ENCODE peak calls at places on chromosomes 12 and 14, in nine cellular contexts. E, N, C, K, S, R, H, W and M are unnamed samples.

GRCh38 chr14:88576222-88576621 is 13.4 kb downstream of the ZC3H14 start:
- DNase-seq in K (no peak), S (no peak), N (no peak), E (no peak), W (no peak), R (no peak), C (no peak), H (no peak), M (no peak)

GRCh38 chr14:85241022-85241880 is 288.7 kb upstream of the FLRT2 start:
- DNase-seq in N (no peak), S (no peak), W (no peak), R (no peak), C (no peak), H (no peak), K (no peak), E (no peak), M (no peak)

GRCh38 chr14:43200519-43200918 is 1306.6 kb downstream of the FSCB start:
- DNase-seq in C (no peak), K (no peak), R (no peak), S (no peak), N (no peak), E (no peak), H (no peak), W (no peak), M (no peak)

GRCh38 chr12:21891763-21892217 is 49.4 kb downstream of the ABCC9 start:
- DNase-seq in H (no peak), N (no peak), E (no peak), C (no peak), S (no peak), W (no peak), K (no peak), R (peak; percentile 30), M (no peak)

GRCh38 chr12:16171348-16171747 is 106.1 kb downstream of the SLC15A5 start:
- DNase-seq in K (no peak), H (no peak), R (no peak), S (no peak), W (no peak), C (no peak), N (no peak), E (no peak), M (no peak)

GRCh38 chr12:32134144-32134888 is 27.7 kb downstream of the BICD1 start:
- DNase-seq in E (no peak), S (peak; percentile 50), H (peak; percentile 68), N (no peak), K (no peak), W (no peak), R (peak; percentile 43), C (peak; percentile 65), M (no peak)

GRCh38 chr12:197347-197746 is 16.6 kb downstream of the SLC6A12 start:
- DNase-seq in N (no peak), H (no peak), S (no peak), W (no peak), K (no peak), R (no peak), C (no peak), E (no peak), M (no peak)

GRCh38 chr12:11839093-11839641 is 189.7 kb downstream of the ETV6 start:
- DNase-seq in W (no peak), H (no peak), E (no peak), K (peak; percentile 46), C (no peak), N (no peak), R (peak; percentile 85), S (no peak), M (no peak)

GRCh38 chr12:108102363-108102762 is 26.7 kb upstream of the WSCD2 start:
- DNase-seq in W (no peak), C (no peak), S (no peak), E (no peak), H (no peak), N (no peak), K (no peak), R (no peak), M (no peak)

GRCh38 chr12:93173178-93173957 is 204.4 kb upstream of the NUDT4 start:
- DNase-seq in H (no peak), W (no peak), K (no peak), N (no peak), C (peak; percentile 49), R (peak; percentile 70), S (no peak), E (no peak), M (no peak)

GRCh38 chr14:91140672-91141071 is 26.8 kb downstream of the DGLUCY start:
- DNase-seq in N (no peak), S (peak; percentile 79), W (peak; percentile 41), E (peak; percentile 32), H (no peak), R (peak; percentile 41), C (no peak), K (no peak), M (no peak)

GRCh38 chr12:52539024-52539820 is 13.7 kb downstream of the KRT71 start:
- DNase-seq in S (no peak), E (no peak), N (no peak), R (peak; percentile 46), C (peak; percentile 72), H (no peak), K (no peak), W (no peak), M (no peak)

DNA sequence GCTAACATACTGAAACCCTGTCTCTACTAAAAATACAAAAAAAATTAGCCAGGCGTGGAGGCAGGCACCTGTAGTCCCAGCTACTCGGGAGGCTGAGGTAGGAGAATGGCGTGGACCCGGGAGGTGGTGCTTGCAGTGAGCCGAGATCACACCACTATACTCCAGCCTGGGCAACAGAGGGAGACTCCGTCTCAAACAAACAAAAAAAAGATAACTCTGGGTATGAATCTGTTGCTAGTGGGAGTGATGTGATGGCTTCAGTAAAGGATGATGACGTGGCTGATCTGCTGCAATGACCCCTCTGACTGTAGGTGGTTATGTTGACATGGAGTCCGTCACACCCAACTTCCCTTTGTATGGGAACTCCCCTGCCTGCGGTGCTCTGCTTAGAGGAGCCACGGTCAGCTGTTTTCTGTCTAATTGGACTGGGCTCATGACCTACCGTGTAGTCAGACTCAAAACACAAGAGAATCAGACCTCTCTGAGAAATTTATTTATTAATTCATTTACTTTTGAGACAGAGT is 59.1 kb upstream of the MED13L start:
- DNase-seq in N (no peak), H (peak; percentile 67), S (no peak), W (no peak), C (peak; percentile 63), K (no peak), E (no peak), R (peak; percentile 55), M (no peak)
- TF ChIP-seq CTCF in N (no peak), H (no peak), S (no peak), W (no peak), C (no peak), K (no peak), E (no peak), R (no peak), M (no peak)

GRCh38 chr14:100902792-100903191 is 730 bp downstream of the RTL1 start:
- DNase-seq in C (no peak), W (no peak), S (no peak), E (no peak), H (no peak), N (no peak), R (no peak), K (no peak), M (no peak)

GRCh38 chr14:100903672-100904185 is at the start of gene RTL1:
- DNase-seq in K (no peak), R (no peak), W (no peak), N (no peak), H (no peak), C (no peak), E (no peak), S (no peak), M (no peak)

GRCh38 chr14:100901391-100902183 is 1.9 kb downstream of the RTL1 start:
- DNase-seq in H (no peak), C (no peak), S (no peak), N (peak; percentile 53), K (no peak), W (no peak), E (no peak), R (no peak), M (no peak)

GRCh38 chr14:100900837-100901390 is 2.6 kb downstream of the RTL1 start:
- DNase-seq in E (peak; percentile 84), H (no peak), K (no peak), S (peak; percentile 80), N (peak; percentile 73), C (no peak), R (peak; percentile 27), W (peak; percentile 41), M (no peak)

DNA sequence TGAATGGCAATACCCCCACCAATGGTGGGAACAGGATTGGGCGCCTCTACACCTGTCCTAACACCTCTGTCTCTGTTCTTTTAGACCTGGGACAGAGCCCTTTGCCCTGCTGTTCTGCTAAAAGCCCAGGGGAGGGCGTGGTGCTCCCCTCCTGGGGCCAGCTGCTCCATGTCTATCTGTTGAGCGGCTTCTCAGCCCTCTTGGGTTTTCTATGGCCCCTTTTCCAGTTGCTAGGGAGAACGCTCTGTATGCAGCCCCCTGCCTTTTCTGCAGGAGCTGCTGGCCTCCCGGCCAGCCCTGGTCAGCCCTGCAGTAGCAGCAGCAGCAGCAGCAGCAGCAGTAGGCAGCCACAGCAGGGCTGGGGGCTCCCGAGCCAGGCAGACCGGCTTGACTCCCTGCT is 1.2 kb downstream of the RTL1 start:
- DNase-seq in C (no peak), N (no peak), E (no peak), W (peak; percentile 7), S (peak; percentile 71), H (no peak), R (no peak), K (no peak), M (no peak)
- TF ChIP-seq CTCF in C (peak; percentile 1), N (no peak), E (no peak), W (peak; percentile 67), S (peak; percentile 65), H (peak; percentile 13), R (peak; percentile 21), K (no peak), M (no peak)

GRCh38 chr14:95730126-95730525 is 16.2 kb upstream of the TCL1A start:
- DNase-seq in S (no peak), H (no peak), E (no peak), R (no peak), C (no peak), N (no peak), K (no peak), W (no peak), M (no peak)
- TF ChIP-seq CTCF in S (no peak), H (no peak), E (no peak), R (no peak), C (no peak), N (no peak), K (no peak), W (no peak), M (no peak)

GRCh38 chr12:8501720-8502119 is 11.6 kb upstream of the CLEC4D start:
- DNase-seq in E (no peak), H (no peak), N (no peak), R (no peak), S (no peak), C (no peak), W (no peak), K (no peak), M (no peak)

GRCh38 chr12:8504351-8504750 is 9.0 kb upstream of the CLEC4D start:
- DNase-seq in N (no peak), H (no peak), C (no peak), E (no peak), W (no peak), R (no peak), S (no peak), K (no peak), M (no peak)

DNA sequence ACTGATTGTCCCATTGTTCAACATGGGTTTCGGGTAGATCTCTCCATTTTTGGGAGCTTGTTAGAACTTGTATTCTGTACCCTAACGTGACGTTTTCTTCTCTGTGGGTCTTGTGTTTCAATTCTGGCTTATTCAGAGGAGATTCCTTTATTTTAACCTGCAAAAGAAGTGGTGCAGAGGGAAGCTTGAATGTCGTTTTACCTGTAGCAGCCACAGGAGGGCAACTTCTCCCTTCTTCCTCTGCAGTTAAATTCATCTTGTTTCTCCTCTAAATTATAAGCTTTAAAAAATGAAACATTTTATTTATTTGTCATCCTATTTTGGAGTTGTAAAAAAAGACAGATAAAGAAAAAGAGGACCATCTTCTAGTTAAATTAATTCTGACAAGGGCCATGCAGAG is 13.7 kb upstream of the CLEC4D start:
- DNase-seq in E (no peak), R (no peak), N (no peak), S (peak; percentile 49), H (no peak), C (no peak), K (no peak), W (no peak), M (no peak)
- TF ChIP-seq CTCF in E (no peak), R (no peak), N (no peak), S (peak; percentile 58), H (peak; percentile 16), C (no peak), K (no peak), W (no peak), M (no peak)